ENCODE peak calls at places on chromosomes 11 and 22, in six cellular contexts. M, J, G, E, O and Z are unnamed samples.

GRCh38 chr22:42856865-42857704 is at the start of gene ARFGAP3:
- DNase-seq in O (peak; percentile 96), G (peak; percentile 98), M (peak; percentile 97), E (peak; percentile 87), J (peak; percentile 96), Z (peak; percentile 98)

GRCh38 chr22:17265649-17266248 is 46.5 kb upstream of the ADA2 start:
- DNase-seq in G (no peak), M (peak; percentile 51), O (no peak), E (no peak), J (peak; percentile 69), Z (no peak)

GRCh38 chr22:31451709-31452571 is 37.7 kb downstream of the EIF4ENIF1 start:
- DNase-seq in J (no peak), G (no peak), O (no peak), M (peak; percentile 48), E (no peak), Z (no peak)

GRCh38 chr22:21866821-21867527 is 471 bp downstream of the MAPK1 start:
- DNase-seq in M (peak; percentile 63), E (peak; percentile 25), J (peak; percentile 71), O (no peak), G (peak; percentile 82), Z (peak; percentile 78)

GRCh38 chr11:44246726-44247125 is 63.2 kb downstream of the ALX4 start:
- DNase-seq in O (peak; percentile 57), E (no peak), M (no peak), G (no peak), J (no peak), Z (no peak)

GRCh38 chr11:118276422-118276821 is 12.3 kb upstream of the MPZL2 start:
- DNase-seq in M (no peak), J (no peak), E (no peak), G (no peak), O (no peak), Z (no peak)

GRCh38 chr11:35145249-35145648 is 6.3 kb downstream of the CD44 start:
- DNase-seq in M (no peak), G (no peak), O (no peak), E (no peak), J (peak; percentile 71), Z (no peak)

GRCh38 chr11:1502168-1502955 is 15.8 kb upstream of the MOB2 start:
- DNase-seq in J (peak; percentile 29), M (no peak), G (no peak), E (no peak), O (no peak), Z (peak; percentile 63)

GRCh38 chr11:30046211-30046945 is 29.5 kb upstream of the KCNA4 start:
- DNase-seq in G (no peak), E (no peak), O (no peak), M (peak; percentile 78), J (no peak), Z (no peak)

GRCh38 chr22:33969052-33969451 is 48.8 kb upstream of the LARGE1 start:
- DNase-seq in E (no peak), O (no peak), J (no peak), M (no peak), G (no peak), Z (no peak)

GRCh38 chr11:103326070-103326794 is 217.0 kb downstream of the DYNC2H1 start:
- DNase-seq in O (no peak), E (peak; percentile 20), J (peak; percentile 48), G (no peak), M (peak; percentile 83), Z (peak; percentile 71)

GRCh38 chr11:68447015-68447801 is 13.3 kb upstream of the PPP6R3 start:
- DNase-seq in E (peak; percentile 60), M (peak; percentile 95), O (peak; percentile 83), J (peak; percentile 79), G (peak; percentile 88), Z (peak; percentile 90)

GRCh38 chr22:46587492-46588278 is 32.5 kb upstream of the GRAMD4 start:
- DNase-seq in O (peak; percentile 49), E (no peak), G (peak; percentile 72), M (peak; percentile 45), J (peak; percentile 90), Z (peak; percentile 84)

GRCh38 chr22:27438271-27438980 is 363.1 kb downstream of the MN1 start:
- DNase-seq in E (peak; percentile 44), M (peak; percentile 53), G (no peak), O (peak; percentile 67), J (no peak), Z (no peak)

GRCh38 chr22:18056161-18056666 is 21.6 kb upstream of the PEX26 start:
- DNase-seq in E (no peak), O (no peak), J (peak; percentile 62), G (peak; percentile 61), M (no peak), Z (peak; percentile 53)

GRCh38 chr11:44614281-44614680 is 48.8 kb downstream of the CD82 start:
- DNase-seq in M (no peak), J (no peak), G (no peak), E (no peak), O (no peak), Z (peak; percentile 65)

GRCh38 chr22:46568102-46568809 is 30.8 kb upstream of the CELSR1 start:
- DNase-seq in O (no peak), M (no peak), E (no peak), G (no peak), J (no peak), Z (peak; percentile 55)

GRCh38 chr11:7964873-7965272 is 374 bp downstream of the NLRP10 start:
- DNase-seq in E (no peak), J (no peak), G (no peak), O (no peak), M (no peak), Z (no peak)

GRCh38 chr11:35014352-35014751 is 97.9 kb downstream of the PDHX start:
- DNase-seq in G (no peak), M (no peak), E (no peak), J (no peak), O (no peak), Z (no peak)

GRCh38 chr22:26431151-26431995 is 2.3 kb downstream of the ASPHD2 start:
- DNase-seq in E (no peak), J (no peak), G (no peak), O (no peak), M (no peak), Z (no peak)

GRCh38 chr11:16395601-16396000 is 39.3 kb upstream of the SOX6 start:
- DNase-seq in O (no peak), M (no peak), E (no peak), J (no peak), G (no peak), Z (no peak)

GRCh38 chr22:43827336-43827735 is 15.2 kb upstream of the EFCAB6 start:
- DNase-seq in E (no peak), O (no peak), G (no peak), J (no peak), M (no peak), Z (no peak)

DNA sequence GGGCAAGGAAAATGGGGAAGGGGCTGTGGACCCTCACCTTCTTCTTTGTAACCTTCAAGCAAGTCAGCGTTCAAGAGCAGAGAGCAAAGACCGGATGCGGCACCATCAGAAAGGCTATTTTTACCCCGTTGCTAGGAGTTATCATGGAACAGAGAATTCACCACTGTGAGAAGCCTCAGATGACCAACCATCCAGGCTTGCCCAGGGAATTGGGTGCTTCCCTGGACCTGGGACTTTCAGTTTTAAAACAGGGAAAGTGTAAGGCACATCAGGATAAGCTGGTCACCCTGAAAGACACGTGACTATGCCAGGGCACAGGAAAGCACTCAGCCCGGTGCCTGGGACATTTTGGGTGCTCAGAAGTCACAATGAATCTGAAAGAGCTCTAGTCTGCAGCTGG is 10.4 kb downstream of the GALNT18 start:
- DNase-seq in J (no peak), O (no peak), G (no peak), M (no peak), E (no peak), Z (no peak)
- TF ChIP-seq CTCF in J (no peak), O (no peak), G (no peak), M (no peak), E (no peak), Z (no peak)

DNA sequence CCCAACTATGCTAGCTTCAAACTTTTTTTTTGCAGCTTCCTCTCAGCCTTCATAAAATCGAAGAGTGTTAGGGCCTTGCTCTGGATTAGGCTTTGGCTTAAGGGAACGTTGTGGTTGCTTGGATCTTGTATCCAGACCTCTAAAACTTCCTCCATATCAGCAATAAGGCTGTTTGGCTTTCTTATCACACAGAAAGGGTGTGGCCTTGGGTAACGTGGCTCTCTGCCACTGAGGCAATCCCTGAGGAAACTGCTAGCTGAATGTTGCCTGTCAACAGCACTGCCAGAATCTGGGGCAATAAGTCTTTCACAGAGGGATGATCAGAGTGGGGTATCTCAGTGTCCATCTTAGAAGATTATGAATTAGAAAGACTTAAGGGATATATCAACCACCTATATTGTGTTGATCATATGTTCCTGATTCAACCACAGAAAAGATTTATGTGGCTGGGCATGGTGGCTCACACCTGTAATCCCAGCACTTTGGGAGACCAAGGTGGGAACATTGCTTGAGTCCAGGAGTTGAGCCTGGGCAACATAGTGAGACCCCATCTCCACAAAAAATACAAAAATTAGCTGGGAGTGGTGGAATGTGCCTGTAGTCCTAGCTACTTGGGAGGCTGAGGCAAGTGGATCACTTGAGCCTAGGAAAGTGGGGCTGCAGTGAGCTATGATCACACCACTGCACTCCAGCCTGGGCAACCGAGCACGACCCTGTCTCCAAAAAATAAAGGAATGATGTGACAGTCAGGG is 12.5 kb upstream of the CUL5 start:
- DNase-seq in M (no peak), G (no peak), J (no peak), O (no peak), E (no peak), Z (no peak)
- H3K4me3 ChIP-seq in M (no peak overlapping the region), G (no peak overlapping the region), J (no peak overlapping the region), O (no peak overlapping the region), E (no peak overlapping the region), Z (no peak overlapping the region)

DNA sequence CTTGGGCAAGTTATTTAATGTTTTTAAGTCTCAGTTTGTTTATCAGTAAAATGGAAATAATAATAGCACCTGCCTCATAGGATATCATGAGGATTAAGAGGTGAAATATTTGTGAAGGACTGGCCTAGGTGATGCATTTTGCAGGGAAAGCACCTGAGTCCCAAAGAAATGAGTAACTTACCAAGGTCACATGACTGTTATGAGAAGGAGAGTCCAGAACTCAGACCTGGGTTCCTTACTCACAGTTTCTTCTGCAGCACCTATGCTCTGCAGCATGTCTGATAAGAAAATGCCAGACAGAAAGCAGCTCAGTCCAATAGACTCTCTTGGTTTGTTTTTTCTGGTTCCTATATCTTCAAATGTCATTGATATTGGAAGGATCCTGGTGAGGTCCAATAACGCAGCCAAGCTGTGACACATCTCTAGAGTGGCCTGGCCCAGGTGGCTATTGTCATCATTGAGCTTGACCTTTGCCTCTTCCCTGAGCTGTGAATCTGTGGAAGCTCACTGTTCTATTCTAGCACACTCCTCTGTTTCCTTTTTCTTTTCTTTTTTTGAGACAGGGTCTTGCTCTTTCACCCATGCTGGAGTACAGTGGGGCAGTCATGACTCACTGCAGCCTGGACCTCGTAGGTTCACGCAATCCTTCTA is 174.7 kb upstream of the NAV2 start:
- DNase-seq in J (no peak), M (no peak), O (no peak), E (no peak), G (no peak), Z (no peak)
- H3K4me1 ChIP-seq in J (no peaks in the 10 kb centered on the region), M (no peaks in the 10 kb centered on the region), O (no peaks in the 10 kb centered on the region), E (no peaks in the 10 kb centered on the region), G (no peaks in the 10 kb centered on the region), Z (no peaks in the 10 kb centered on the region)

GRCh38 chr11:75913984-75914383 is 99.0 kb downstream of the UVRAG start:
- DNase-seq in J (no peak), O (no peak), E (no peak), G (no peak), M (no peak), Z (no peak)

GRCh38 chr11:75918295-75918694 is 103.3 kb downstream of the UVRAG start:
- DNase-seq in J (no peak), E (no peak), O (no peak), M (no peak), G (no peak), Z (no peak)

GRCh38 chr11:75919525-75919924 is 104.5 kb downstream of the UVRAG start:
- DNase-seq in M (no peak), G (no peak), E (no peak), O (no peak), J (no peak), Z (no peak)

GRCh38 chr11:75920886-75921285 is 105.9 kb downstream of the UVRAG start:
- DNase-seq in G (no peak), O (no peak), J (no peak), M (no peak), E (no peak), Z (no peak)

GRCh38 chr11:75916882-75917281 is 101.9 kb downstream of the UVRAG start:
- DNase-seq in G (no peak), O (no peak), M (no peak), J (no peak), E (no peak), Z (no peak)
- TF ChIP-seq CTCF in G (no peak), O (no peak), M (no peak), J (no peak), E (no peak), Z (no peak)